ENCODE peak calls at places on chromosomes 13 and 19, in four cellular contexts. A is stimulated activated CD8-positive, alpha-beta memory T cell treated with anti-CD3 and anti-CD28 coated beads, Interleukin-15, amount 100 ng/mL, for 24 hours; I is A549; W is cardiac muscle cell. J is an unnamed sample.

GRCh38 chr19:55440411-55441105 is 2.5 kb downstream of the SHISA7 start:
- DNase-seq in A (no peak), I (no peak), W (no peak), J (no peak)

GRCh38 chr19:27889156-27889555 is 1323.8 kb downstream of the UQCRFS1 start:
- DNase-seq in A (no peak), I (no peak), W (no peak), J (no peak)

GRCh38 chr19:4552546-4552819 is 7.0 kb downstream of the SEMA6B start:
- DNase-seq in A (no peak), I (no peak), W (no peak), J (no peak)

GRCh38 chr19:4539697-4540581 is at the start of gene LRG1:
- DNase-seq in A (no peak), I (no peak), W (no peak), J (no peak)

GRCh38 chr19:9296336-9296735 is 13.3 kb downstream of the ZNF699 start:
- DNase-seq in A (no peak), I (no peak), W (no peak), J (no peak)

GRCh38 chr19:33718668-33719259 is 77.9 kb upstream of the KCTD15 start:
- DNase-seq in A (no peak), I (no peak), W (no peak), J (no peak)

GRCh38 chr13:98997738-98998641 is 20.1 kb upstream of the DOCK9 start:
- DNase-seq in A (no peak), I (peak), W (no peak), J (no peak)

GRCh38 chr13:86653009-86653408 is 853.8 kb upstream of the SLITRK6 start:
- DNase-seq in A (no peak), I (no peak), W (no peak), J (no peak)

GRCh38 chr13:49980266-49980665 is 16.6 kb upstream of the TRIM13 start:
- DNase-seq in A (no peak), I (no peak), W (no peak), J (no peak)